ENCODE peak calls at places on chromosomes 7 and 10, in eight cellular contexts. L is mesothelial cell of epicardium; I is lower leg skin; X is heart right ventricle; Q is body of pancreas; A is stomach; W is prostate gland; J is CD8-positive, alpha-beta T cell. C is an unnamed sample.

GRCh38 chr7:155206286-155207020 is 91.2 kb upstream of the INSIG1 start:
- DNase-seq in J (peak; percentile 57), W (no peak), L (no peak), X (peak; percentile 58), A (peak; percentile 34), Q (peak; percentile 69), I (peak; percentile 68), C (no peak)

GRCh38 chr10:103901299-103901698 is 16.7 kb downstream of the STN1 start:
- DNase-seq in Q (no peak), I (no peak), W (no peak), J (no peak), A (no peak), X (no peak), L (no peak), C (no peak)

GRCh38 chr10:107336061-107336460 is 171.6 kb upstream of the SORCS1 start:
- DNase-seq in W (no peak), X (no peak), L (no peak), J (no peak), Q (no peak), A (no peak), I (no peak), C (no peak)

GRCh38 chr7:6589829-6590644 is at the start of gene INTS15:
- DNase-seq in J (peak; percentile 79), X (peak; percentile 78), L (peak; percentile 89), Q (peak; percentile 75), I (peak; percentile 30), W (peak; percentile 57), A (peak; percentile 84), C (peak; percentile 74)

GRCh38 chr10:132666733-132667612 is 119.0 kb downstream of the NKX6-2 start:
- DNase-seq in L (no peak), Q (no peak), I (no peak), J (no peak), X (no peak), A (no peak), W (no peak), C (no peak)

GRCh38 chr7:144484445-144484844 is 81.0 kb upstream of the NOBOX start:
- DNase-seq in W (no peak), L (no peak), A (no peak), J (no peak), X (no peak), Q (no peak), I (no peak), C (no peak)

GRCh38 chr10:75446508-75446907 is 15.1 kb downstream of the LRMDA start:
- DNase-seq in I (no peak), A (no peak), W (no peak), X (no peak), J (no peak), Q (no peak), L (no peak), C (no peak)

GRCh38 chr7:95066736-95067530 is 159.5 kb downstream of the PPP1R9A start:
- DNase-seq in Q (no peak), W (no peak), A (no peak), J (no peak), L (no peak), X (no peak), I (no peak), C (no peak)

GRCh38 chr10:5096108-5096507 is 1.9 kb downstream of the AKR1C3 start:
- DNase-seq in W (no peak), L (no peak), A (no peak), I (no peak), X (no peak), Q (no peak), J (no peak), C (no peak)

GRCh38 chr10:12847361-12847975 is 154.0 kb downstream of the CCDC3 start:
- DNase-seq in X (no peak), W (no peak), A (no peak), I (no peak), Q (peak; percentile 10), L (no peak), J (no peak), C (peak; percentile 16)

GRCh38 chr7:66211429-66211828 is 6.3 kb downstream of the TPST1 start:
- DNase-seq in Q (no peak), I (no peak), J (no peak), A (no peak), X (no peak), W (no peak), L (no peak), C (no peak)

GRCh38 chr7:134885967-134886352 is 100.3 kb upstream of the AGBL3 start:
- DNase-seq in W (no peak), A (no peak), J (no peak), X (no peak), L (no peak), I (no peak), Q (no peak), C (no peak)

GRCh38 chr10:30826679-30827078 is 197.1 kb upstream of the LYZL2 start:
- DNase-seq in L (no peak), W (no peak), J (no peak), X (no peak), A (no peak), Q (no peak), I (no peak), C (no peak)

GRCh38 chr7:98659746-98660145 is 42.7 kb downstream of the NPTX2 start:
- DNase-seq in W (no peak), X (no peak), Q (no peak), I (no peak), A (no peak), J (no peak), L (no peak), C (no peak)

GRCh38 chr10:61063911-61064310 is 119.9 kb upstream of the RHOBTB1 start:
- DNase-seq in J (no peak), X (no peak), Q (no peak), A (no peak), W (no peak), L (no peak), I (no peak), C (no peak)

GRCh38 chr7:91551377-91552175 is 287.3 kb downstream of the FZD1 start:
- DNase-seq in J (no peak), I (no peak), Q (no peak), W (no peak), X (no peak), L (no peak), A (no peak), C (no peak)

GRCh38 chr10:97096327-97097153 is 89.2 kb downstream of the SLIT1 start:
- DNase-seq in I (no peak), X (peak; percentile 81), J (peak; percentile 20), L (no peak), Q (no peak), W (no peak), A (no peak), C (no peak)

GRCh38 chr7:101950450-101951119 is 133.2 kb downstream of the CUX1 start:
- DNase-seq in J (no peak), A (no peak), X (no peak), L (no peak), Q (no peak), I (no peak), W (no peak), C (no peak)

GRCh38 chr7:101951757-101952156 is 134.3 kb downstream of the CUX1 start:
- DNase-seq in Q (no peak), L (no peak), W (no peak), X (no peak), J (no peak), I (no peak), A (no peak), C (no peak)

GRCh38 chr7:101954494-101954893 is 137.1 kb downstream of the CUX1 start:
- DNase-seq in I (no peak), A (no peak), J (no peak), L (no peak), Q (no peak), X (no peak), W (no peak), C (no peak)

GRCh38 chr7:101952355-101953247 is 135.2 kb downstream of the CUX1 start:
- DNase-seq in X (no peak), W (no peak), I (no peak), J (no peak), A (no peak), Q (peak; percentile 37), L (no peak), C (no peak)

GRCh38 chr7:101953248-101953819 is 135.9 kb downstream of the CUX1 start:
- DNase-seq in I (no peak), Q (peak; percentile 50), W (no peak), X (peak; percentile 37), L (no peak), A (no peak), J (no peak), C (no peak)
- TF ChIP-seq CTCF in I (no peak), Q (no peak), W (no peak), X (no peak), L (no peak), A (no peak), J (no peak), C (no peak)

DNA sequence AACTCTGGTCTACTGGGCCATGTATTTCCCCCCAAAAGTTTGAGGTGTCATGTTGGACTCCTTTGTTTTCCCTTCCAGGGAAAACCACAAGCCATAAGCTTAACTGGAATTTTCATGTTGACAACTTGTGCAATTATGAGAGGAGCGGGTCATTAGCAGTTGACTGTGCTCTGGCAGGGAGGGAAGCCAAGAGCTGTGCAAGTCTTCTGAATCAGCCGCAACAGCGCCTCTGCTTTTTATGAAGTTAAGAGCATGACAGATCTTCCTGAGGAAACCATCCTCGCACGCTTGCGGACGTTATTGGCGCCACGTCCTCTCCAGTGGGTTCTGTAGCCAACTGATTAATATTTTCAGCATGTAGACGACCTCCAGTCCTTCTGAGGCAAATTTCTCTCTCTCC is 148.7 kb upstream of the MKI67 start:
- DNase-seq in I (peak; percentile 63), J (no peak), W (no peak), A (no peak), X (no peak), Q (peak; percentile 46), L (no peak), C (no peak)
- TF ChIP-seq CTCF in I (no peak), J (no peak), W (no peak), A (no peak), X (no peak), Q (no peak), L (no peak), C (no peak)

DNA sequence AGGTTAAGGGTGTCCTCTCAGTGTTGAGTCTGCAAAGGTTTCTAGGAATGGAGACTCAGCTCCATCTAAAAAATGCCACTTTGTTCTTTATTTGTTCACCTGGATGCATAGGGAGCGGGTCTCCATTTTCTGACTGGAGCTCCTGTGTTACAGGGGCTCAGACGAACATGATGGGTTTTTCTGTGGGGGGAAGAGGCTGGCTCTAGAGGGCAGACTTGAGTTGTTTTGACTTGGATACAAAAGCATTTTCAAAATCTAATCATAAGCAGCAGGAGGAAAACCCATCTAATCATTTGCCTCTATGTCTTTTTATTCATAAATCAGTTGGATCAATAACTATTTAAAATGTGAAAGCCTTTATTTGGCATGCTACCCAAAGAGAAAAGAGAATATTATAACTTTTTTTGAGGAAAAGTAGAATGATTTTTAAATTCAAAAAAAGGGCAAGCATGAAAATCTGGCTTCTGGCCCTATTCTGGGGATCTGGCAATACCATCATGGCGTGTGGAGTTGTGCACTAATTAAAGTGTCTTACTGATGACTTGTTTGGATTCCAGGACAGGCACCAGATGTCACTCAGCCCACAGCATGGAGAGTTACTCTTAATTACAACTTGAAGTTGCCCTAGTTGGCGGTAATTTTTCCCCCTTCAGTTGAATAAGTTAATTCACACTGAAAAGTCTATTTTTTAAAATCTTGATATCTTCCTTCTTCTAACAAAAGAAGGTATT is 594.9 kb downstream of the REEP3 start:
- DNase-seq in I (no peak), X (no peak), A (no peak), J (no peak), W (no peak), L (no peak), Q (peak; percentile 8), C (peak; percentile 38)
- TF ChIP-seq CTCF in I (no peak), X (peak; percentile 19), A (peak; percentile 13), J (no peak), W (no peak), L (no peak), Q (peak; percentile 34), C (peak; percentile 65)

GRCh38 chr7:101816499-101817030 is 861 bp upstream of the CUX1 start:
- DNase-seq in J (no peak), X (peak; percentile 65), A (peak; percentile 65), Q (peak; percentile 52), W (peak; percentile 30), I (no peak), L (peak; percentile 51), C (peak; percentile 27)
- TF ChIP-seq CTCF in J (no peak), X (no peak), A (no peak), Q (no peak), W (no peak), I (no peak), L (no peak), C (no peak)